ENCODE peak calls at places on chromosomes 4 and X, in nine cellular contexts. One of them, this sample, is unnamed.

GRCh38 chrX:53798281-53798680 is 111.8 kb upstream of the HUWE1 start:
- DNase-seq in WERI-Rb-1: no peak
- DNase-seq in HTR-8/SVneo: no peak
- DNase-seq in body of pancreas: no peak
- DNase-seq in iris pigment epithelial cell: no peak
- DNase-seq in effector memory CD4-positive, alpha-beta T cell: no peak
- DNase-seq in stimulated activated CD8-positive, alpha-beta memory T cell treated with anti-CD3 and anti-CD28 coated beads, Interleukin-12 subunit alpha, Interleukin-12 subunit beta, amount 100 ng/mL, for 4 hours: no peak
- DNase-seq in left colon: no peak
- DNase-seq in COR-L47: no peak
- DNase-seq in this sample: no peak

GRCh38 chr4:129095811-129096454 is at the start of gene C4orf33:
- DNase-seq in WERI-Rb-1: no peak
- DNase-seq in HTR-8/SVneo: peak
- DNase-seq in body of pancreas: peak
- DNase-seq in iris pigment epithelial cell: peak
- DNase-seq in effector memory CD4-positive, alpha-beta T cell: peak
- DNase-seq in stimulated activated CD8-positive, alpha-beta memory T cell treated with anti-CD3 and anti-CD28 coated beads, Interleukin-12 subunit alpha, Interleukin-12 subunit beta, amount 100 ng/mL, for 4 hours: peak
- DNase-seq in left colon: peak
- DNase-seq in COR-L47: peak
- DNase-seq in this sample: peak

GRCh38 chr4:12716896-12717295 is 767.2 kb downstream of the RAB28 start:
- DNase-seq in WERI-Rb-1: no peak
- DNase-seq in HTR-8/SVneo: no peak
- DNase-seq in body of pancreas: no peak
- DNase-seq in iris pigment epithelial cell: no peak
- DNase-seq in effector memory CD4-positive, alpha-beta T cell: no peak
- DNase-seq in stimulated activated CD8-positive, alpha-beta memory T cell treated with anti-CD3 and anti-CD28 coated beads, Interleukin-12 subunit alpha, Interleukin-12 subunit beta, amount 100 ng/mL, for 4 hours: no peak
- DNase-seq in left colon: no peak
- DNase-seq in COR-L47: no peak
- DNase-seq in this sample: no peak

GRCh38 chrX:22004866-22005265 is 27.3 kb upstream of the PHEX start:
- DNase-seq in WERI-Rb-1: no peak
- DNase-seq in HTR-8/SVneo: no peak
- DNase-seq in body of pancreas: no peak
- DNase-seq in iris pigment epithelial cell: no peak
- DNase-seq in effector memory CD4-positive, alpha-beta T cell: no peak
- DNase-seq in stimulated activated CD8-positive, alpha-beta memory T cell treated with anti-CD3 and anti-CD28 coated beads, Interleukin-12 subunit alpha, Interleukin-12 subunit beta, amount 100 ng/mL, for 4 hours: no peak
- DNase-seq in left colon: no peak
- DNase-seq in COR-L47: no peak
- DNase-seq in this sample: no peak

GRCh38 chr4:139171878-139172691 is 4.9 kb downstream of the ELF2 start:
- DNase-seq in WERI-Rb-1: no peak
- DNase-seq in HTR-8/SVneo: peak
- DNase-seq in body of pancreas: no peak
- DNase-seq in iris pigment epithelial cell: peak
- DNase-seq in effector memory CD4-positive, alpha-beta T cell: no peak
- DNase-seq in stimulated activated CD8-positive, alpha-beta memory T cell treated with anti-CD3 and anti-CD28 coated beads, Interleukin-12 subunit alpha, Interleukin-12 subunit beta, amount 100 ng/mL, for 4 hours: no peak
- DNase-seq in left colon: no peak
- DNase-seq in COR-L47: no peak
- DNase-seq in this sample: no peak

GRCh38 chrX:43975747-43976146 is 2.6 kb upstream of the NDP start:
- DNase-seq in WERI-Rb-1: no peak
- DNase-seq in HTR-8/SVneo: no peak
- DNase-seq in body of pancreas: no peak
- DNase-seq in iris pigment epithelial cell: no peak
- DNase-seq in effector memory CD4-positive, alpha-beta T cell: no peak
- DNase-seq in stimulated activated CD8-positive, alpha-beta memory T cell treated with anti-CD3 and anti-CD28 coated beads, Interleukin-12 subunit alpha, Interleukin-12 subunit beta, amount 100 ng/mL, for 4 hours: no peak
- DNase-seq in left colon: no peak
- DNase-seq in COR-L47: no peak
- DNase-seq in this sample: no peak

GRCh38 chrX:155068165-155068564 is 2.8 kb downstream of the CMC4 start:
- DNase-seq in WERI-Rb-1: no peak
- DNase-seq in HTR-8/SVneo: peak
- DNase-seq in body of pancreas: no peak
- DNase-seq in iris pigment epithelial cell: peak
- DNase-seq in effector memory CD4-positive, alpha-beta T cell: no peak
- DNase-seq in stimulated activated CD8-positive, alpha-beta memory T cell treated with anti-CD3 and anti-CD28 coated beads, Interleukin-12 subunit alpha, Interleukin-12 subunit beta, amount 100 ng/mL, for 4 hours: no peak
- DNase-seq in left colon: no peak
- DNase-seq in COR-L47: no peak
- DNase-seq in this sample: no peak

GRCh38 chrX:95893632-95894031 is 791.0 kb upstream of the DIAPH2 start:
- DNase-seq in WERI-Rb-1: no peak
- DNase-seq in HTR-8/SVneo: no peak
- DNase-seq in body of pancreas: no peak
- DNase-seq in iris pigment epithelial cell: peak
- DNase-seq in effector memory CD4-positive, alpha-beta T cell: no peak
- DNase-seq in stimulated activated CD8-positive, alpha-beta memory T cell treated with anti-CD3 and anti-CD28 coated beads, Interleukin-12 subunit alpha, Interleukin-12 subunit beta, amount 100 ng/mL, for 4 hours: no peak
- DNase-seq in left colon: no peak
- DNase-seq in COR-L47: no peak
- DNase-seq in this sample: no peak

GRCh38 chr4:16111533-16111932 is 27.7 kb upstream of the PROM1 start:
- DNase-seq in WERI-Rb-1: no peak
- DNase-seq in HTR-8/SVneo: no peak
- DNase-seq in body of pancreas: no peak
- DNase-seq in iris pigment epithelial cell: no peak
- DNase-seq in effector memory CD4-positive, alpha-beta T cell: no peak
- DNase-seq in stimulated activated CD8-positive, alpha-beta memory T cell treated with anti-CD3 and anti-CD28 coated beads, Interleukin-12 subunit alpha, Interleukin-12 subunit beta, amount 100 ng/mL, for 4 hours: no peak
- DNase-seq in left colon: no peak
- DNase-seq in COR-L47: no peak
- DNase-seq in this sample: no peak

GRCh38 chr4:54840992-54841768 is 183.4 kb downstream of the KIT start:
- DNase-seq in WERI-Rb-1: no peak
- DNase-seq in HTR-8/SVneo: peak
- DNase-seq in body of pancreas: no peak
- DNase-seq in iris pigment epithelial cell: no peak
- DNase-seq in effector memory CD4-positive, alpha-beta T cell: no peak
- DNase-seq in stimulated activated CD8-positive, alpha-beta memory T cell treated with anti-CD3 and anti-CD28 coated beads, Interleukin-12 subunit alpha, Interleukin-12 subunit beta, amount 100 ng/mL, for 4 hours: no peak
- DNase-seq in left colon: no peak
- DNase-seq in COR-L47: peak
- DNase-seq in this sample: peak

GRCh38 chr4:42412251-42412650 is 15.0 kb downstream of the SHISA3 start:
- DNase-seq in WERI-Rb-1: no peak
- DNase-seq in HTR-8/SVneo: peak
- DNase-seq in body of pancreas: no peak
- DNase-seq in iris pigment epithelial cell: peak
- DNase-seq in effector memory CD4-positive, alpha-beta T cell: no peak
- DNase-seq in stimulated activated CD8-positive, alpha-beta memory T cell treated with anti-CD3 and anti-CD28 coated beads, Interleukin-12 subunit alpha, Interleukin-12 subunit beta, amount 100 ng/mL, for 4 hours: no peak
- DNase-seq in left colon: no peak
- DNase-seq in COR-L47: no peak
- DNase-seq in this sample: no peak

GRCh38 chr4:16574981-16575380 is 323.5 kb downstream of the LDB2 start:
- DNase-seq in WERI-Rb-1: no peak
- DNase-seq in HTR-8/SVneo: no peak
- DNase-seq in body of pancreas: no peak
- DNase-seq in iris pigment epithelial cell: no peak
- DNase-seq in effector memory CD4-positive, alpha-beta T cell: no peak
- DNase-seq in stimulated activated CD8-positive, alpha-beta memory T cell treated with anti-CD3 and anti-CD28 coated beads, Interleukin-12 subunit alpha, Interleukin-12 subunit beta, amount 100 ng/mL, for 4 hours: no peak
- DNase-seq in left colon: no peak
- DNase-seq in COR-L47: no peak
- DNase-seq in this sample: no peak

GRCh38 chr4:3047464-3048286 is 26.7 kb downstream of the HTT-AS start:
- DNase-seq in WERI-Rb-1: peak
- DNase-seq in HTR-8/SVneo: no peak
- DNase-seq in body of pancreas: peak
- DNase-seq in iris pigment epithelial cell: peak
- DNase-seq in effector memory CD4-positive, alpha-beta T cell: peak
- DNase-seq in stimulated activated CD8-positive, alpha-beta memory T cell treated with anti-CD3 and anti-CD28 coated beads, Interleukin-12 subunit alpha, Interleukin-12 subunit beta, amount 100 ng/mL, for 4 hours: peak
- DNase-seq in left colon: peak
- DNase-seq in COR-L47: peak
- DNase-seq in this sample: peak

GRCh38 chr4:15297344-15297743 is 130.5 kb upstream of the C1QTNF7 start:
- DNase-seq in WERI-Rb-1: no peak
- DNase-seq in HTR-8/SVneo: no peak
- DNase-seq in body of pancreas: no peak
- DNase-seq in iris pigment epithelial cell: no peak
- DNase-seq in effector memory CD4-positive, alpha-beta T cell: no peak
- DNase-seq in stimulated activated CD8-positive, alpha-beta memory T cell treated with anti-CD3 and anti-CD28 coated beads, Interleukin-12 subunit alpha, Interleukin-12 subunit beta, amount 100 ng/mL, for 4 hours: no peak
- DNase-seq in left colon: no peak
- DNase-seq in COR-L47: no peak
- DNase-seq in this sample: no peak

GRCh38 chrX:87140800-87141483 is 376.7 kb upstream of the KLHL4 start:
- DNase-seq in WERI-Rb-1: no peak
- DNase-seq in HTR-8/SVneo: no peak
- DNase-seq in body of pancreas: no peak
- DNase-seq in iris pigment epithelial cell: no peak
- DNase-seq in effector memory CD4-positive, alpha-beta T cell: no peak
- DNase-seq in stimulated activated CD8-positive, alpha-beta memory T cell treated with anti-CD3 and anti-CD28 coated beads, Interleukin-12 subunit alpha, Interleukin-12 subunit beta, amount 100 ng/mL, for 4 hours: no peak
- DNase-seq in left colon: no peak
- DNase-seq in COR-L47: no peak
- DNase-seq in this sample: no peak

GRCh38 chr4:3249681-3250437 is 900 bp downstream of the MSANTD1 start:
- DNase-seq in WERI-Rb-1: no peak
- DNase-seq in HTR-8/SVneo: no peak
- DNase-seq in body of pancreas: peak
- DNase-seq in iris pigment epithelial cell: no peak
- DNase-seq in effector memory CD4-positive, alpha-beta T cell: no peak
- DNase-seq in stimulated activated CD8-positive, alpha-beta memory T cell treated with anti-CD3 and anti-CD28 coated beads, Interleukin-12 subunit alpha, Interleukin-12 subunit beta, amount 100 ng/mL, for 4 hours: no peak
- DNase-seq in left colon: no peak
- DNase-seq in COR-L47: no peak
- DNase-seq in this sample: no peak

GRCh38 chrX:118761950-118762725 is 34.7 kb downstream of the IL13RA1 start:
- DNase-seq in WERI-Rb-1: no peak
- DNase-seq in HTR-8/SVneo: no peak
- DNase-seq in body of pancreas: no peak
- DNase-seq in iris pigment epithelial cell: no peak
- DNase-seq in effector memory CD4-positive, alpha-beta T cell: no peak
- DNase-seq in stimulated activated CD8-positive, alpha-beta memory T cell treated with anti-CD3 and anti-CD28 coated beads, Interleukin-12 subunit alpha, Interleukin-12 subunit beta, amount 100 ng/mL, for 4 hours: no peak
- DNase-seq in left colon: no peak
- DNase-seq in COR-L47: no peak
- DNase-seq in this sample: no peak

GRCh38 chrX:69993494-69993893 is 56.2 kb downstream of the AWAT2 start:
- DNase-seq in WERI-Rb-1: no peak
- DNase-seq in HTR-8/SVneo: no peak
- DNase-seq in body of pancreas: no peak
- DNase-seq in iris pigment epithelial cell: no peak
- DNase-seq in effector memory CD4-positive, alpha-beta T cell: no peak
- DNase-seq in stimulated activated CD8-positive, alpha-beta memory T cell treated with anti-CD3 and anti-CD28 coated beads, Interleukin-12 subunit alpha, Interleukin-12 subunit beta, amount 100 ng/mL, for 4 hours: no peak
- DNase-seq in left colon: no peak
- DNase-seq in COR-L47: no peak
- DNase-seq in this sample: no peak

GRCh38 chrX:3407785-3408184 is 61.3 kb upstream of the MXRA5 start:
- DNase-seq in WERI-Rb-1: no peak
- DNase-seq in HTR-8/SVneo: no peak
- DNase-seq in body of pancreas: no peak
- DNase-seq in iris pigment epithelial cell: no peak
- DNase-seq in effector memory CD4-positive, alpha-beta T cell: no peak
- DNase-seq in stimulated activated CD8-positive, alpha-beta memory T cell treated with anti-CD3 and anti-CD28 coated beads, Interleukin-12 subunit alpha, Interleukin-12 subunit beta, amount 100 ng/mL, for 4 hours: no peak
- DNase-seq in left colon: no peak
- DNase-seq in COR-L47: no peak
- DNase-seq in this sample: no peak

GRCh38 chr4:38075370-38076152 is 115.4 kb downstream of the PTTG2 start:
- DNase-seq in WERI-Rb-1: no peak
- DNase-seq in HTR-8/SVneo: no peak
- DNase-seq in body of pancreas: no peak
- DNase-seq in iris pigment epithelial cell: peak
- DNase-seq in effector memory CD4-positive, alpha-beta T cell: no peak
- DNase-seq in stimulated activated CD8-positive, alpha-beta memory T cell treated with anti-CD3 and anti-CD28 coated beads, Interleukin-12 subunit alpha, Interleukin-12 subunit beta, amount 100 ng/mL, for 4 hours: no peak
- DNase-seq in left colon: peak
- DNase-seq in COR-L47: no peak
- DNase-seq in this sample: peak